ENCODE peak calls at places on chromosomes 3 and 15, in four cellular contexts. V is A549, Y is stomach, U is fibroblast of pulmonary artery. N is an unnamed sample.

GRCh38 chr3:4575413-4575812 is 82.3 kb downstream of the ITPR1 start:
- DNase-seq in Y (no peak), U (peak; percentile 43), V (no peak), N (no peak)

GRCh38 chr3:41933154-41933676 is 28.7 kb downstream of the ULK4 start:
- DNase-seq in U (peak; percentile 85), V (no peak), Y (no peak), N (peak; percentile 78)

GRCh38 chr3:24477090-24477656 is 17.5 kb downstream of the THRB start:
- DNase-seq in U (no peak), V (no peak), Y (no peak), N (no peak)

GRCh38 chr15:100113351-100114075 is 228.3 kb downstream of the ADAMTS17 start:
- DNase-seq in Y (no peak), U (no peak), V (no peak), N (no peak)

GRCh38 chr3:52986938-52987337 is 58.9 kb downstream of the SFMBT1 start:
- DNase-seq in Y (no peak), U (peak; percentile 67), V (no peak), N (peak; percentile 20)

GRCh38 chr3:36944641-36945270 is at the start of gene TRANK1:
- DNase-seq in V (peak; percentile 18), U (peak; percentile 73), Y (peak; percentile 56), N (no peak)

GRCh38 chr3:72290859-72291641 is 506.1 kb upstream of the PROK2 start:
- DNase-seq in Y (no peak), U (no peak), V (no peak), N (no peak)

GRCh38 chr15:36501063-36501678 is 78.3 kb upstream of the CDIN1 start:
- DNase-seq in V (peak; percentile 13), Y (no peak), U (peak; percentile 88), N (peak; percentile 68)